ENCODE peak calls at places on chromosomes 3 and 15, in seven cellular contexts. D is left cardiac atrium; K is heart right ventricle; H is naive thymus-derived CD8-positive, alpha-beta T cell; E is lower lobe of right lung; P is activated CD8-positive, alpha-beta T cell treated with anti-CD3 and anti-CD28 coated beads for 36 hours; Q is psoas muscle. M is an unnamed sample.

GRCh38 chr3:24829632-24830229 is 335.1 kb upstream of the THRB start:
- DNase-seq in P (no peak), K (peak), Q (peak), H (no peak), E (peak), D (peak), M (peak)

GRCh38 chr3:52527039-52527731 is 6.5 kb downstream of the NT5DC2 start:
- DNase-seq in K (peak), E (peak), H (no peak), Q (no peak), D (peak), P (no peak), M (peak)

GRCh38 chr3:188881954-188882641 is 289.7 kb upstream of the TPRG1 start:
- DNase-seq in H (no peak), D (no peak), K (no peak), P (no peak), Q (no peak), E (no peak), M (no peak)

GRCh38 chr15:68650901-68651709 is 72.3 kb downstream of the CORO2B start:
- DNase-seq in D (peak), H (peak), K (peak), Q (peak), P (peak), E (peak), M (peak)

GRCh38 chr3:56075089-56075488 is 393.2 kb downstream of the ERC2 start:
- DNase-seq in P (no peak), Q (no peak), D (no peak), E (no peak), K (no peak), H (no peak), M (no peak)

GRCh38 chr3:129065727-129066087 is 5.1 kb downstream of the GP9 start:
- DNase-seq in K (no peak), E (peak), Q (no peak), P (no peak), H (no peak), D (no peak), M (no peak)

GRCh38 chr3:12984023-12984823 is 89.0 kb downstream of the IQSEC1 start:
- DNase-seq in H (peak), P (peak), K (no peak), D (peak), E (no peak), Q (peak), M (peak)

GRCh38 chr3:78957456-78957855 is 810.3 kb downstream of the ROBO1 start:
- DNase-seq in K (no peak), Q (no peak), D (no peak), E (no peak), H (no peak), P (no peak), M (no peak)

GRCh38 chr15:101179341-101180153 is 72.3 kb downstream of the CHSY1 start:
- DNase-seq in E (no peak), D (no peak), K (no peak), H (no peak), P (no peak), Q (no peak), M (no peak)

GRCh38 chr15:100892013-100892355 is 12.4 kb downstream of the ALDH1A3 start:
- DNase-seq in H (no peak), K (no peak), D (no peak), Q (no peak), E (no peak), P (no peak), M (no peak)

GRCh38 chr3:38097446-38098375 is 39.2 kb downstream of the ACAA1 start:
- DNase-seq in P (no peak), E (no peak), Q (no peak), K (no peak), H (no peak), D (no peak), M (no peak)

GRCh38 chr3:72996473-72997333 is at the start of gene PPP4R2:
- DNase-seq in D (peak), Q (peak), P (peak), H (peak), E (peak), K (peak), M (peak)

GRCh38 chr3:22091329-22091728 is 340.3 kb upstream of the ZNF385D start:
- DNase-seq in K (no peak), H (no peak), D (no peak), E (no peak), Q (no peak), P (no peak), M (no peak)

GRCh38 chr3:37673391-37673790 is 188.3 kb upstream of the CTDSPL start:
- DNase-seq in Q (no peak), K (no peak), H (no peak), E (no peak), P (no peak), D (no peak), M (no peak)

GRCh38 chr3:167406876-167407492 is 26.9 kb upstream of the ZBBX start:
- DNase-seq in D (peak), Q (no peak), E (no peak), P (peak), H (no peak), K (no peak), M (peak)

GRCh38 chr15:74727727-74728126 is 2.4 kb upstream of the CYP1A1 start:
- DNase-seq in H (no peak), E (no peak), Q (no peak), K (peak), D (peak), P (no peak), M (peak)

GRCh38 chr3:106206165-106206564 is 337.4 kb upstream of the CBLB start:
- DNase-seq in E (no peak), Q (no peak), K (no peak), P (peak), H (peak), D (no peak), M (no peak)

GRCh38 chr15:100111103-100112060 is 230.4 kb downstream of the ADAMTS17 start:
- DNase-seq in E (no peak), K (peak), H (no peak), Q (peak), P (peak), D (peak), M (peak)

GRCh38 chr15:93486407-93487117 is 397.6 kb upstream of the RGMA start:
- DNase-seq in P (no peak), D (no peak), K (no peak), H (no peak), E (no peak), Q (peak), M (no peak)

GRCh38 chr15:33656090-33656670 is 312.1 kb upstream of the CHRM5 start:
- DNase-seq in K (no peak), D (no peak), Q (no peak), E (no peak), P (no peak), H (no peak), M (no peak)

GRCh38 chr3:43345877-43346276 is 59.5 kb downstream of the SNRK start:
- DNase-seq in H (no peak), Q (no peak), K (no peak), P (peak), D (no peak), E (no peak), M (no peak)

GRCh38 chr3:185250653-185251052 is 3.2 kb downstream of the EHHADH start:
- DNase-seq in P (no peak), E (no peak), K (no peak), D (no peak), H (no peak), Q (no peak), M (no peak)

GRCh38 chr3:64184621-64185020 is 40.6 kb downstream of the PRICKLE2 start:
- DNase-seq in K (no peak), P (no peak), Q (no peak), H (no peak), D (no peak), E (no peak), M (no peak)

GRCh38 chr3:122635789-122636188 is 44.9 kb upstream of the PARP14 start:
- DNase-seq in H (no peak), Q (no peak), E (no peak), D (no peak), P (no peak), K (no peak), M (no peak)

GRCh38 chr15:56150204-56150603 is 93.5 kb downstream of the RFX7 start:
- DNase-seq in D (no peak), P (no peak), K (no peak), E (no peak), Q (no peak), H (no peak), M (no peak)

GRCh38 chr15:25947336-25948080 is 84.4 kb upstream of the ATP10A start:
- DNase-seq in E (no peak), P (peak), H (no peak), K (no peak), D (no peak), Q (no peak), M (peak)

GRCh38 chr15:67548862-67549651 is 6.6 kb downstream of the MAP2K5 start:
- DNase-seq in Q (no peak), E (no peak), H (no peak), D (no peak), K (peak), P (no peak), M (no peak)

GRCh38 chr3:193960485-193961172 is 175.3 kb upstream of the HES1 start:
- DNase-seq in D (peak), Q (no peak), P (no peak), K (no peak), E (no peak), H (no peak), M (no peak)

GRCh38 chr3:184361532-184361931 is at the start of the genes CLCN2 and POLR2H:
- DNase-seq in D (peak), Q (peak), H (peak), E (peak), K (peak), P (no peak), M (peak)

GRCh38 chr15:40443846-40444245 is 3.1 kb downstream of the BAHD1 start:
- DNase-seq in H (no peak), Q (no peak), P (no peak), E (no peak), D (no peak), K (no peak), M (no peak)

GRCh38 chr3:112531358-112531781 is 30.4 kb downstream of the ATG3 start:
- DNase-seq in H (peak), E (no peak), K (no peak), D (no peak), Q (no peak), P (no peak), M (no peak)

GRCh38 chr3:197750863-197751737 is 1.4 kb downstream of the FYTTD1 start:
- DNase-seq in P (peak), H (no peak), K (peak), Q (peak), E (peak), D (peak), M (peak)